ENCODE peak calls at places on chromosome 3, in six cellular contexts. One of them, this sample, is unnamed.

GRCh38 chr3:88462241-88462640 is 312.5 kb downstream of the C3orf38 start:
- DNase-seq in cardiac muscle cell: no peak
- DNase-seq in activated B cell treated with CpG ODN at 0.5 μM for 24 hours: no peak
- DNase-seq in progenitor cell of endocrine pancreas: no peak
- DNase-seq in MCF 10A: no peak
- DNase-seq in brain microvascular endothelial cell: peak; percentile 11
- DNase-seq in this sample: no peak

GRCh38 chr3:177563381-177563780 is 366.1 kb upstream of the TBL1XR1 start:
- DNase-seq in cardiac muscle cell: no peak
- DNase-seq in activated B cell treated with CpG ODN at 0.5 μM for 24 hours: no peak
- DNase-seq in progenitor cell of endocrine pancreas: no peak
- DNase-seq in MCF 10A: no peak
- DNase-seq in brain microvascular endothelial cell: no peak
- DNase-seq in this sample: no peak

GRCh38 chr3:29922990-29923746 is 642.3 kb downstream of the RBMS3 start:
- DNase-seq in cardiac muscle cell: no peak
- DNase-seq in activated B cell treated with CpG ODN at 0.5 μM for 24 hours: no peak
- DNase-seq in progenitor cell of endocrine pancreas: no peak
- DNase-seq in MCF 10A: peak; percentile 44
- DNase-seq in brain microvascular endothelial cell: peak; percentile 92
- DNase-seq in this sample: peak; percentile 92

GRCh38 chr3:19070325-19070724 is 78.0 kb upstream of the KCNH8 start:
- DNase-seq in cardiac muscle cell: no peak
- DNase-seq in activated B cell treated with CpG ODN at 0.5 μM for 24 hours: no peak
- DNase-seq in progenitor cell of endocrine pancreas: no peak
- DNase-seq in MCF 10A: peak; percentile 31
- DNase-seq in brain microvascular endothelial cell: no peak
- DNase-seq in this sample: peak; percentile 77

GRCh38 chr3:132180337-132180791 is 136.8 kb upstream of the ACP3 start:
- DNase-seq in cardiac muscle cell: peak; percentile 74
- DNase-seq in activated B cell treated with CpG ODN at 0.5 μM for 24 hours: no peak
- DNase-seq in progenitor cell of endocrine pancreas: no peak
- DNase-seq in MCF 10A: peak; percentile 72
- DNase-seq in brain microvascular endothelial cell: peak; percentile 38
- DNase-seq in this sample: peak; percentile 65

GRCh38 chr3:73140772-73141434 is 79.4 kb downstream of the EBLN2 start:
- DNase-seq in cardiac muscle cell: no peak
- DNase-seq in activated B cell treated with CpG ODN at 0.5 μM for 24 hours: no peak
- DNase-seq in progenitor cell of endocrine pancreas: no peak
- DNase-seq in MCF 10A: no peak
- DNase-seq in brain microvascular endothelial cell: no peak
- DNase-seq in this sample: no peak

GRCh38 chr3:129184396-129184656 is 630 bp upstream of the CNBP start:
- DNase-seq in cardiac muscle cell: peak; percentile 30
- DNase-seq in activated B cell treated with CpG ODN at 0.5 μM for 24 hours: no peak
- DNase-seq in progenitor cell of endocrine pancreas: peak; percentile 13
- DNase-seq in MCF 10A: peak; percentile 39
- DNase-seq in brain microvascular endothelial cell: no peak
- DNase-seq in this sample: no peak

GRCh38 chr3:105367406-105368213 is 901 bp downstream of the ALCAM start:
- DNase-seq in cardiac muscle cell: peak; percentile 45
- DNase-seq in activated B cell treated with CpG ODN at 0.5 μM for 24 hours: peak; percentile 51
- DNase-seq in progenitor cell of endocrine pancreas: peak; percentile 19
- DNase-seq in MCF 10A: peak; percentile 82
- DNase-seq in brain microvascular endothelial cell: peak; percentile 70
- DNase-seq in this sample: peak; percentile 70

GRCh38 chr3:119597548-119598288 is at the start of gene PLA1A:
- DNase-seq in cardiac muscle cell: no peak
- DNase-seq in activated B cell treated with CpG ODN at 0.5 μM for 24 hours: no peak
- DNase-seq in progenitor cell of endocrine pancreas: no peak
- DNase-seq in MCF 10A: no peak
- DNase-seq in brain microvascular endothelial cell: no peak
- DNase-seq in this sample: no peak

GRCh38 chr3:52043750-52044149 is 12.6 kb downstream of the DUSP7 start:
- DNase-seq in cardiac muscle cell: no peak
- DNase-seq in activated B cell treated with CpG ODN at 0.5 μM for 24 hours: no peak
- DNase-seq in progenitor cell of endocrine pancreas: no peak
- DNase-seq in MCF 10A: no peak
- DNase-seq in brain microvascular endothelial cell: no peak
- DNase-seq in this sample: no peak

GRCh38 chr3:60055765-60056164 is 1005.9 kb upstream of the CFAP20DC start:
- DNase-seq in cardiac muscle cell: peak; percentile 61
- DNase-seq in activated B cell treated with CpG ODN at 0.5 μM for 24 hours: no peak
- DNase-seq in progenitor cell of endocrine pancreas: no peak
- DNase-seq in MCF 10A: peak; percentile 25
- DNase-seq in brain microvascular endothelial cell: peak; percentile 48
- DNase-seq in this sample: peak; percentile 35
- TF ChIP-seq CTCF in cardiac muscle cell: no peak
- TF ChIP-seq CTCF in activated B cell treated with CpG ODN at 0.5 μM for 24 hours: no peak
- TF ChIP-seq CTCF in progenitor cell of endocrine pancreas: no peak
- TF ChIP-seq CTCF in MCF 10A: no peak
- TF ChIP-seq CTCF in brain microvascular endothelial cell: no peak
- TF ChIP-seq CTCF in this sample: no peak

DNA sequence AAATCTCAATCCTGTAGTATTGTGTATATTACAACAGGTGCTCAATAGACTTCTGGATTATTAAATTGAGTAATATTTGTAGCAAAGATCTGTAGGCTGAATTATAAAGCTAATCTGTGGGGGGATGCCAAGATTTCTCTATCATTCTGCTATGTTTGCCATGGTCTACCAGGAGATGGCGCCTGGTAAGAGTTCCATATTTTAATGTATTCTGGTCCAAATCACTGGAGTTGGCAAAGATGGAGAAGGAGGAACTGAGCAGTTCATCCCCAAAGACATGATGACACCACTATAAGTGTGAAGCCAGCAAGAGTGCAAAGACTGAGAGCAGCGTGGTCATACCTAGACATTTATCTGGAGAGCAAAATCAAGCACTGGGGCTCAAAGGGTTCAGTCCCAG is 340.8 kb upstream of the TPRG1 start:
- DNase-seq in cardiac muscle cell: no peak
- DNase-seq in activated B cell treated with CpG ODN at 0.5 μM for 24 hours: no peak
- DNase-seq in progenitor cell of endocrine pancreas: no peak
- DNase-seq in MCF 10A: peak; percentile 45
- DNase-seq in brain microvascular endothelial cell: no peak
- DNase-seq in this sample: no peak
- TF ChIP-seq CTCF in cardiac muscle cell: peak; percentile 39
- TF ChIP-seq CTCF in activated B cell treated with CpG ODN at 0.5 μM for 24 hours: no peak
- TF ChIP-seq CTCF in progenitor cell of endocrine pancreas: no peak
- TF ChIP-seq CTCF in MCF 10A: no peak
- TF ChIP-seq CTCF in brain microvascular endothelial cell: peak; percentile 61
- TF ChIP-seq CTCF in this sample: no peak

GRCh38 chr3:171944109-171945016 is 95.0 kb upstream of the FNDC3B start:
- DNase-seq in cardiac muscle cell: peak; percentile 70
- DNase-seq in activated B cell treated with CpG ODN at 0.5 μM for 24 hours: no peak
- DNase-seq in progenitor cell of endocrine pancreas: no peak
- DNase-seq in MCF 10A: no peak
- DNase-seq in brain microvascular endothelial cell: no peak
- DNase-seq in this sample: no peak

GRCh38 chr3:171948674-171949073 is 90.7 kb upstream of the FNDC3B start:
- DNase-seq in cardiac muscle cell: no peak
- DNase-seq in activated B cell treated with CpG ODN at 0.5 μM for 24 hours: no peak
- DNase-seq in progenitor cell of endocrine pancreas: no peak
- DNase-seq in MCF 10A: no peak
- DNase-seq in brain microvascular endothelial cell: no peak
- DNase-seq in this sample: peak; percentile 83

GRCh38 chr3:171940250-171940649 is 97.1 kb downstream of the TMEM212 start:
- DNase-seq in cardiac muscle cell: no peak
- DNase-seq in activated B cell treated with CpG ODN at 0.5 μM for 24 hours: no peak
- DNase-seq in progenitor cell of endocrine pancreas: no peak
- DNase-seq in MCF 10A: no peak
- DNase-seq in brain microvascular endothelial cell: no peak
- DNase-seq in this sample: no peak

GRCh38 chr3:171939578-171939977 is 96.4 kb downstream of the TMEM212 start:
- DNase-seq in cardiac muscle cell: no peak
- DNase-seq in activated B cell treated with CpG ODN at 0.5 μM for 24 hours: no peak
- DNase-seq in progenitor cell of endocrine pancreas: no peak
- DNase-seq in MCF 10A: no peak
- DNase-seq in brain microvascular endothelial cell: no peak
- DNase-seq in this sample: no peak

DNA sequence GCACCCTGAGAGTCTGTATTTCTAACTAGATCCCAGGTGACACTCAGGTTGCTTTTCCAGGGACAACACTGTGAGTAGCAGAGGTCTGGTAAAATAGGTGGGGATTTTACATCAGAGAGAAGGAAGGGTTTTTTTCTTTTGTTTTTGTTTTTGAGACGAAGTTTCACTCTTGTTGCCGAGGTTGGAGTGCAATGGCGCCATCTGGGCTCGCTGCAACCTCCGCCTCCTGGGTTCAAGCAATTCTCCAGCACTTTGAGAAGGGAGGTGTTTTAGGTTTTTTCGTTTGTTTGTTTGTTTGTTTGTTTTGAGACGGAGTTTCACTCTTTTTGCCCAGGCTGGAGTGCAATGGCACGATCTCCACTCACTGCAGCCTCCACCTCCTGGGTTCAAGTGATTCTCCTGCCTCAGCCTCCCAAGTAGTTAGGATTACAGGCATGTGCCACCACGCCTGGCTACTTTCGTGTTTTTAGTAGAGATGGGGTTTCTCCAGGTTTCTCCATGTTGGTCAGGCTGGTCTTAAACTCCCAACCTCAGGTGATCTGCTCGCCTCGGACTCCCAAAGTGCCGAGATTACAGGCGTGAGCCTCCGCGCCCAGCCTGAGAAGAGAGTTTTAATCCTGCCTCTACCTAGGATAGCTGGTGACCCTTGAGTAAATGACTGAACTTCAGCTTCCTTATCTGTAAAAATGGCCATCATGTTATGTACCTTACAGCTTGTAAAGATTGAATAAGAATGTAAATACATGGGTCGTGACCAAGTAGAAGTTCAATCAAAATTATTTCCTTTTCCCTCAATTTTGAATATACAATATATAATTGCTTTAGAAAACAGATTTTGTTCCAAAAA is 95.9 kb upstream of the FNDC3B start:
- DNase-seq in cardiac muscle cell: no peak
- DNase-seq in activated B cell treated with CpG ODN at 0.5 μM for 24 hours: no peak
- DNase-seq in progenitor cell of endocrine pancreas: no peak
- DNase-seq in MCF 10A: no peak
- DNase-seq in brain microvascular endothelial cell: no peak
- DNase-seq in this sample: no peak
- TF ChIP-seq CTCF in cardiac muscle cell: no peak
- TF ChIP-seq CTCF in activated B cell treated with CpG ODN at 0.5 μM for 24 hours: no peak
- TF ChIP-seq CTCF in progenitor cell of endocrine pancreas: no peak
- TF ChIP-seq CTCF in MCF 10A: no peak
- TF ChIP-seq CTCF in brain microvascular endothelial cell: no peak
- TF ChIP-seq CTCF in this sample: no peak

GRCh38 chr3:152470095-152470494 is 201.4 kb downstream of the MBNL1 start:
- DNase-seq in cardiac muscle cell: no peak
- DNase-seq in activated B cell treated with CpG ODN at 0.5 μM for 24 hours: no peak
- DNase-seq in progenitor cell of endocrine pancreas: no peak
- DNase-seq in MCF 10A: no peak
- DNase-seq in brain microvascular endothelial cell: no peak
- DNase-seq in this sample: no peak

GRCh38 chr3:152470893-152471292 is 202.2 kb downstream of the MBNL1 start:
- DNase-seq in cardiac muscle cell: peak; percentile 15
- DNase-seq in activated B cell treated with CpG ODN at 0.5 μM for 24 hours: no peak
- DNase-seq in progenitor cell of endocrine pancreas: no peak
- DNase-seq in MCF 10A: no peak
- DNase-seq in brain microvascular endothelial cell: no peak
- DNase-seq in this sample: no peak

GRCh38 chr3:152474585-152474984 is 205.9 kb downstream of the MBNL1 start:
- DNase-seq in cardiac muscle cell: peak; percentile 36
- DNase-seq in activated B cell treated with CpG ODN at 0.5 μM for 24 hours: no peak
- DNase-seq in progenitor cell of endocrine pancreas: no peak
- DNase-seq in MCF 10A: peak; percentile 72
- DNase-seq in brain microvascular endothelial cell: peak; percentile 76
- DNase-seq in this sample: peak; percentile 67

GRCh38 chr3:152472606-152472954 is 203.9 kb downstream of the MBNL1 start:
- DNase-seq in cardiac muscle cell: no peak
- DNase-seq in activated B cell treated with CpG ODN at 0.5 μM for 24 hours: no peak
- DNase-seq in progenitor cell of endocrine pancreas: no peak
- DNase-seq in MCF 10A: no peak
- DNase-seq in brain microvascular endothelial cell: no peak
- DNase-seq in this sample: no peak

DNA sequence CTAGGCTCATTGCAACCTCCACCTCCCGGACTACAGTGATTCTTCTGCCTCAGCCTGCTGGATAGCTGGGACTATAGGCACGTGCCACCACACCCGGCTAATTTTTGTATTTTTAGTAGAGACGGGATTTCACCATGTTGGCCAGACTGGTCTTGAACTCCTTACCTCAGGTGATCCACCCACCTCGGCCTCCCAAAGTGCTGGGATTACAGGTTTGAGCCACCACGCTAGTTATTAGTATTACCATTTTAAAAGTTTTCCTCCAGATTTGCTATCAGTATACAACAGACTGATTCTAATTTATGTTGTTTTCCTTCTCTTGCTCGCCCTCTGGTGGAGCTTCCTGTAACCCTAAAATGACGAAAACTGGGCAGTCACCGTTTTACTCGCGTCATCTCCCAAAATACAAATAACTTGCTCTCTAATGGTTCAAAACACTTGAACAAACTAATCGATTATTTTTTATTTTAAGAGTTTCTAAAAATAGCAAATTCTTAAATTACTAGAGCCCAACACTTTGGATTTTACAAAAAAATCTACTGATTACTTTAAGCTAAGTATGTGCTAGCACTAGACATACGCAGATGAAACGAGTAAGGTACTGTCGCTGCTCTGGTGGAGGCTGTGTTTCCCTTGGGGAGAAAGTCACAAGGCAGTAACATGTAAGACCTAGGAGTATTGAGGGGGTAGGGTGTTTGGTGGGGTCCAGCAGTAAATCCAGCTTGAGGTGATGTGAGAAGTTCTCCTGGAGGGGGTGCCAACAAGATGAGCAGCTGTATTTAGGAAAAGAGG is 203.3 kb downstream of the MBNL1 start:
- DNase-seq in cardiac muscle cell: peak; percentile 56
- DNase-seq in activated B cell treated with CpG ODN at 0.5 μM for 24 hours: peak; percentile 31
- DNase-seq in progenitor cell of endocrine pancreas: no peak
- DNase-seq in MCF 10A: peak; percentile 59
- DNase-seq in brain microvascular endothelial cell: peak; percentile 61
- DNase-seq in this sample: peak; percentile 50
- TF ChIP-seq CTCF in cardiac muscle cell: peak; percentile 63
- TF ChIP-seq CTCF in activated B cell treated with CpG ODN at 0.5 μM for 24 hours: peak; percentile 17
- TF ChIP-seq CTCF in progenitor cell of endocrine pancreas: peak; percentile 66
- TF ChIP-seq CTCF in MCF 10A: peak; percentile 42
- TF ChIP-seq CTCF in brain microvascular endothelial cell: peak; percentile 78
- TF ChIP-seq CTCF in this sample: peak; percentile 50

This sample was measured in bronchial epithelial cell.